ENCODE peak calls at places on chromosomes 16 and 17, in four cellular contexts. T is transverse colon, X is IMR-90, W is uterus. R is an unnamed sample.
A peak's percentile ranks its signal among the peaks of the same experiment; 100 is the strongest.

GRCh38 chr16:13154799-13155198 is 253.4 kb downstream of the SHISA9 start:
- DNase-seq in T (no peak), X (no peak), W (no peak), R (no peak)

GRCh38 chr17:57391857-57392256 is 135.5 kb downstream of the MSI2 start:
- DNase-seq in T (no peak), X (no peak), W (no peak), R (no peak)

GRCh38 chr17:3944485-3945388 is 19.5 kb downstream of the ATP2A3 start:
- DNase-seq in T (peak; percentile 37), X (peak; percentile 26), W (peak; percentile 51), R (peak; percentile 78)

GRCh38 chr17:34703533-34703932 is 124.2 kb downstream of the TMEM132E start:
- DNase-seq in T (no peak), X (peak; percentile 43), W (no peak), R (no peak)

GRCh38 chr16:21598676-21599157 is 660 bp upstream of the METTL9 start:
- DNase-seq in T (peak; percentile 31), X (no peak), W (no peak), R (no peak)

GRCh38 chr16:77700846-77701245 is 21.5 kb upstream of the NUDT7 start:
- DNase-seq in T (no peak), X (no peak), W (no peak), R (no peak)

GRCh38 chr17:77329741-77330531 is 189.2 kb downstream of the SEC14L1 start:
- DNase-seq in T (peak; percentile 14), X (no peak), W (no peak), R (peak; percentile 68)

GRCh38 chr16:48409839-48410610 is 24.8 kb upstream of the SIAH1 start:
- DNase-seq in T (peak; percentile 68), X (peak; percentile 96), W (no peak), R (no peak)

GRCh38 chr17:66340720-66341119 is 38.3 kb downstream of the PRKCA start:
- DNase-seq in T (no peak), X (no peak), W (no peak), R (no peak)

GRCh38 chr17:43673516-43674323 is 12.0 kb upstream of the MEOX1 start:
- DNase-seq in T (peak; percentile 80), X (peak; percentile 60), W (peak; percentile 80), R (no peak)

GRCh38 chr17:37299257-37299985 is 76.4 kb upstream of the C17orf78 start:
- DNase-seq in T (no peak), X (no peak), W (no peak), R (no peak)

GRCh38 chr16:11848842-11849241 is 2.5 kb downstream of the RSL1D1 start:
- DNase-seq in T (no peak), X (peak; percentile 77), W (no peak), R (no peak)

GRCh38 chr17:15944720-15945492 is at the start of gene ADORA2B:
- DNase-seq in T (peak; percentile 76), X (peak; percentile 71), W (no peak), R (no peak)

GRCh38 chr17:12395733-12396354 is 269.8 kb upstream of the MYOCD start:
- DNase-seq in T (no peak), X (no peak), W (no peak), R (no peak)

GRCh38 chr17:81354944-81355327 is 40.3 kb upstream of the BAHCC1 start:
- DNase-seq in T (no peak), X (no peak), W (no peak), R (no peak)

GRCh38 chr16:87661561-87661960 is 59.3 kb downstream of the JPH3 start:
- DNase-seq in T (peak; percentile 18), X (peak; percentile 43), W (no peak), R (no peak)

GRCh38 chr17:69466905-69467630 is 52.6 kb downstream of the MAP2K6 start:
- DNase-seq in T (no peak), X (peak; percentile 62), W (no peak), R (no peak)

GRCh38 chr16:24685539-24686432 is 43.7 kb upstream of the TNRC6A start:
- DNase-seq in T (peak; percentile 55), X (peak; percentile 82), W (peak; percentile 85), R (peak; percentile 62)

GRCh38 chr16:54273566-54273965 is 13.0 kb downstream of the IRX3 start:
- DNase-seq in T (no peak), X (no peak), W (no peak), R (no peak)

GRCh38 chr17:27236710-27237315 is 57.1 kb upstream of the WSB1 start:
- DNase-seq in T (peak; percentile 89), X (peak; percentile 75), W (peak; percentile 88), R (peak; percentile 83)

GRCh38 chr16:80541306-80541694 is 507 bp downstream of the DYNLRB2 start:
- DNase-seq in T (no peak), X (no peak), W (no peak), R (no peak)

GRCh38 chr16:16994831-16995230 is 475.9 kb downstream of the XYLT1 start:
- DNase-seq in T (no peak), X (no peak), W (no peak), R (no peak)

GRCh38 chr16:87507351-87508069 is 14.7 kb upstream of the ZCCHC14 start:
- DNase-seq in T (no peak), X (no peak), W (no peak), R (no peak)

GRCh38 chr16:69190598-69190997 is 3.6 kb downstream of the SNTB2 start:
- DNase-seq in T (no peak), X (no peak), W (no peak), R (no peak)

GRCh38 chr17:17254026-17254425 is 17.1 kb upstream of the FLCN start:
- DNase-seq in T (no peak), X (peak; percentile 45), W (no peak), R (no peak)

GRCh38 chr17:59342681-59343127 is 11.2 kb downstream of the YPEL2 start:
- DNase-seq in T (no peak), X (no peak), W (no peak), R (no peak)

GRCh38 chr17:77233127-77233526 is 92.4 kb downstream of the SEC14L1 start:
- DNase-seq in T (no peak), X (no peak), W (no peak), R (no peak)

GRCh38 chr16:27242868-27243590 is 25.5 kb downstream of the NSMCE1 start:
- DNase-seq in T (no peak), X (peak; percentile 98), W (peak; percentile 59), R (no peak)

GRCh38 chr17:2368383-2368782 is 31.1 kb downstream of the SGSM2 start:
- DNase-seq in T (no peak), X (no peak), W (no peak), R (no peak)

GRCh38 chr17:50117202-50118040 is 12.5 kb downstream of the SAMD14 start:
- DNase-seq in T (peak; percentile 68), X (peak; percentile 35), W (no peak), R (no peak)

GRCh38 chr17:39002991-39003715 is 36.0 kb upstream of the FBXO47 start:
- DNase-seq in T (peak; percentile 62), X (no peak), W (peak; percentile 89), R (peak; percentile 87)

GRCh38 chr17:386145-386876 is 33.7 kb upstream of the RPH3AL start:
- DNase-seq in T (peak; percentile 87), X (no peak), W (peak; percentile 50), R (peak; percentile 89)

GRCh38 chr16:69595127-69596036 is 29.6 kb downstream of the NFAT5 start:
- DNase-seq in T (no peak), X (peak; percentile 76), W (no peak), R (no peak)

GRCh38 chr17:36877774-36878173 is 59.5 kb upstream of the LHX1 start:
- DNase-seq in T (no peak), X (peak; percentile 11), W (no peak), R (no peak)

GRCh38 chr17:80599546-80600305 is 55.1 kb downstream of the RPTOR start:
- DNase-seq in T (peak; percentile 75), X (no peak), W (no peak), R (no peak)

DNA sequence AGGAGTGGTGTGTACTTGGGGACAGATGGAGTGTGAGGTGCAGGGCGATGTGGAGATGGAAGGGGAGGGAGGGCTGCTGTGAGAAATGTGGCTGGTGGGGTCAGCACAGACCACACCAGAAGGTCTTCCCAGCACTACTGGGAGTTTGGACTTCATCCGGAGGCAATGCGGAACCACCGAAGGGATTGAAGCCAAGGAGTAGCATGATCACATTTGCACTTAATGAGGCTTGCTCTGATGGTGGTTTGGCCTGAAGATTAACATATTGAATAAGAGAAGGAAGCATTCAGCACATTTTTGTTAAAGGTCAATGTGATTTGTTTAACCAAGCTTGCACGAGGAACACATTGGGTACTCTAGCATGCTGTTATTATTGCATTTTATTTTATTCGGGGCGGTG is 378.6 kb downstream of the UTP18 start:
- DNase-seq in T (no peak), X (no peak), W (no peak), R (no peak)
- H3K4me3 ChIP-seq in T (no peak overlapping the region), X (no peak overlapping the region), W (no peak overlapping the region), R (no peak overlapping the region)

GRCh38 chr16:30649725-30650368 is 913 bp upstream of the PRR14 start:
- DNase-seq in T (no peak), X (no peak), W (no peak), R (peak; percentile 86)

GRCh38 chr16:30651124-30652004 is 604 bp downstream of the PRR14 start:
- DNase-seq in T (peak; percentile 80), X (peak; percentile 46), W (peak; percentile 60), R (peak; percentile 87)

GRCh38 chr16:30652718-30653117 is 2.0 kb downstream of the PRR14 start:
- DNase-seq in T (no peak), X (no peak), W (no peak), R (no peak)

GRCh38 chr16:30652005-30652296 is 1.2 kb downstream of the PRR14 start:
- DNase-seq in T (no peak), X (no peak), W (no peak), R (no peak)

DNA sequence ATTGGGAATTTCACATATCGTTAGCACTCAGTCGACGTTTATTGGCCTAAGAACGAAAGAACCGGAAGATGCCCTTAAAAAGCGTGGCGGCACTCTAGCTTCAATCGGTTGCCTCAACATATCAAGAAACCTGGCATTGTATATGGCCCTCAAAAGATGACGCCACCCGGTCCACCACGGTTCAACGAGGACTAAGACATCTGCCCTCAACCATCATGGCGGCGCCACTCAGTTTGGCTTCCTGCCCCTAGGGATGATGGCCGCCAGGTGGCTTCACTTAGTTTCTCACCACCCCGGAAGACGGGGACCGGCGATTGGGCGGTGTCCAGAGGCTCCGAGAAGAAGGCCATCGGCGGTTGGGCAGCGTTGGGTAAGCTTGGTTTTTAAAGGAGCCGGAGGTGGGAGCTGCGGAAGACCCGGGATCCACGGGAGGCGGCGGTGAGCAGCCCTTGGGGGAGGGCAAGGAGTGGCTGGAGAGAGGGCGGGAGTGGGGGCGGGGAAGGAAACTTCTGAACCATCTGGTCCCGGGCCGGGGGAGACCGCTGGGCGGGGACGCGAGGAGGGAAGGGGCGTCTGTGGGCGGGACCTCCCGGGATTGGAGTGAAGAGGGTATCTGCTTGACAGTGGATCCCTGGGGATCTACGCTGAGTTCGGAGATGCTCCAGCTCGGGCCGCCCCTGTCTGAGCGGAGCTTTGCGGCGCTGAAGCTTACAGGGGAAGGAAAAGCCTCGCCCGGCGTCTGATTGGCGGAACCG is at the start of gene PRR14:
- DNase-seq in T (peak; percentile 100), X (peak; percentile 99), W (peak; percentile 100), R (peak; percentile 100)
- TF ChIP-seq POLR2A in T (peak; percentile 45), X (no peak), W (peak; percentile 54), R (no peak)

GRCh38 chr17:7558544-7559306 is at the start of gene TNFSF13:
- DNase-seq in T (peak; percentile 75), X (no peak), W (no peak), R (no peak)
- H3K4me3 ChIP-seq in T (peak within 1 kb of the TSS; percentile 98), X (no peak within 1 kb of the TSS), W (peak within 1 kb of the TSS; percentile 12), R (peak within 1 kb of the TSS; percentile 96)

DNA sequence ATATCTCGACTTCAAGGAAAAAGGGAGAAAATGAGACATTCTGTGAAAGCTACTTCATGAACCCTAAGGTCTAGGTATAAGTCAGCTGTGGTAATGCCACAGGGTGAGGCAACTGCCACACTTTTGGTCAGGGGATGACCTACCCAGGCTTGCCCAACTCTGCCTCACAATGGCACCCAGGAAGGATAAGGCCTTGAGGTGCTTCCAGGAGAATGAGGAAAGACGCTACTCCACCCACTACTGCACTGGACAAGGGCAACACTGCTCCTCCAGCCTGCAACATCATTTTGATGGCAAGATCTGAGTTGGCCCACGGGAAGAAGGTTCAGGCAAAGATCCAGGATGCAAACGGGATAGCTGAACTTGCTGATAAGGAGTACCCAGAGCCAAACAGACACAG is 22.0 kb upstream of the GFOD2 start:
- DNase-seq in T (no peak), X (no peak), W (no peak), R (no peak)
- TF ChIP-seq POLR2A in T (no peak), X (no peak), W (no peak), R (no peak)

R was measured in suprapubic skin.